ENCODE peak calls at places on chromosome 21, in seven cellular contexts. P is sigmoid colon, H is upper lobe of right lung, F is mesenchymal stem cell, Y is prostate gland, W is heart left ventricle, E is fibroblast of lung. S is an unnamed sample. For H3K27me3 and H3K9me3, the result is how much of the 10 kb centered on the place peaks cover.

GRCh38 chr21:14382486-14382834 is 486 bp downstream of the HSPA13 start:
- DNase-seq in P (no peak), H (no peak), F (no peak), Y (no peak), W (peak), E (peak), S (no peak)

GRCh38 chr21:25329227-25329626 is 278.1 kb downstream of the MRPL39 start:
- DNase-seq in P (no peak), H (no peak), F (no peak), Y (no peak), W (no peak), E (peak), S (peak)

GRCh38 chr21:29257701-29258100 is 41.0 kb upstream of the BACH1 start:
- DNase-seq in P (no peak), H (no peak), F (no peak), Y (no peak), W (no peak), E (no peak), S (no peak)

GRCh38 chr21:38968887-38969543 is 163.3 kb downstream of the ETS2 start:
- DNase-seq in P (no peak), H (no peak), F (no peak), Y (no peak), W (no peak), E (no peak), S (no peak)

GRCh38 chr21:45410865-45411809 is 6.2 kb downstream of the COL18A1 start:
- DNase-seq in P (peak), H (no peak), F (peak), Y (no peak), W (peak), E (no peak), S (no peak)

GRCh38 chr21:32881458-32881857 is 109.9 kb upstream of the PAXBP1 start:
- DNase-seq in P (no peak), H (no peak), F (no peak), Y (no peak), W (no peak), E (no peak), S (no peak)

GRCh38 chr21:43938751-43939442 is 73.2 kb upstream of the TRAPPC10 start:
- DNase-seq in P (peak), H (peak), F (peak), Y (peak), W (peak), E (peak), S (peak)

GRCh38 chr21:46297311-46298082 is 11.4 kb downstream of the YBEY start:
- DNase-seq in P (no peak), H (no peak), F (no peak), Y (no peak), W (peak), E (peak), S (no peak)

GRCh38 chr21:15868940-15869339 is 139.2 kb downstream of the USP25 start:
- DNase-seq in P (no peak), H (no peak), F (no peak), Y (no peak), W (no peak), E (no peak), S (no peak)

GRCh38 chr21:15826147-15826780 is 96.5 kb downstream of the USP25 start:
- DNase-seq in P (no peak), H (no peak), F (peak), Y (peak), W (peak), E (peak), S (no peak)

GRCh38 chr21:21003701-21004100 is 5.5 kb downstream of the NCAM2 start:
- DNase-seq in P (no peak), H (no peak), F (peak), Y (no peak), W (no peak), E (peak), S (no peak)

GRCh38 chr21:21101911-21102310 is 103.7 kb downstream of the NCAM2 start:
- DNase-seq in P (no peak), H (no peak), F (peak), Y (peak), W (no peak), E (peak), S (peak)

GRCh38 chr21:45863267-45863666 is 118.3 kb upstream of the COL6A1 start:
- DNase-seq in P (no peak), H (no peak), F (no peak), Y (no peak), W (no peak), E (no peak), S (no peak)

GRCh38 chr21:32426592-32427051 is 14.1 kb downstream of the EVA1C start:
- DNase-seq in P (no peak), H (peak), F (no peak), Y (no peak), W (no peak), E (peak), S (no peak)

GRCh38 chr21:32782698-32783097 is 11.1 kb upstream of the PAXBP1 start:
- DNase-seq in P (no peak), H (no peak), F (no peak), Y (no peak), W (no peak), E (no peak), S (no peak)

GRCh38 chr21:40331804-40332203 is 464.6 kb downstream of the PCP4 start:
- DNase-seq in P (no peak), H (no peak), F (no peak), Y (no peak), W (no peak), E (no peak), S (no peak)

GRCh38 chr21:31888936-31889371 is 16.1 kb downstream of the HUNK start:
- DNase-seq in P (no peak), H (no peak), F (no peak), Y (peak), W (no peak), E (no peak), S (no peak)

GRCh38 chr21:38797470-38797869 is 8.3 kb upstream of the ETS2 start:
- DNase-seq in P (no peak), H (no peak), F (peak), Y (no peak), W (no peak), E (peak), S (no peak)

GRCh38 chr21:46420241-46421190 is 38.2 kb upstream of the DIP2A start:
- DNase-seq in P (no peak), H (no peak), F (no peak), Y (no peak), W (no peak), E (no peak), S (no peak)

GRCh38 chr21:18478513-18478912 is 74.9 kb upstream of the TMPRSS15 start:
- DNase-seq in P (no peak), H (no peak), F (no peak), Y (no peak), W (no peak), E (no peak), S (no peak)

GRCh38 chr21:19402870-19403269 is 999.3 kb upstream of the TMPRSS15 start:
- DNase-seq in P (no peak), H (no peak), F (no peak), Y (no peak), W (no peak), E (no peak), S (no peak)

GRCh38 chr21:45588861-45589491 is 46.7 kb upstream of the SLC19A1 start:
- DNase-seq in P (no peak), H (no peak), F (no peak), Y (no peak), W (no peak), E (no peak), S (no peak)

GRCh38 chr21:14766241-14766640 is 220.1 kb upstream of the SAMSN1 start:
- DNase-seq in P (no peak), H (no peak), F (no peak), Y (no peak), W (no peak), E (no peak), S (no peak)

GRCh38 chr21:15309721-15310120 is 244.9 kb upstream of the NRIP1 start:
- DNase-seq in P (peak), H (no peak), F (no peak), Y (no peak), W (peak), E (peak), S (no peak)

GRCh38 chr21:15788847-15789548 is 59.2 kb downstream of the USP25 start:
- DNase-seq in P (no peak), H (no peak), F (peak), Y (no peak), W (no peak), E (peak), S (no peak)

GRCh38 chr21:28991861-28992525 is 684 bp downstream of the LTN1 start:
- DNase-seq in P (no peak), H (no peak), F (no peak), Y (peak), W (no peak), E (no peak), S (no peak)

GRCh38 chr21:45994086-45994661 is 12.6 kb downstream of the COL6A1 start:
- DNase-seq in P (peak), H (peak), F (no peak), Y (no peak), W (peak), E (peak), S (no peak)

GRCh38 chr21:41207401-41208388 is 39.7 kb downstream of the BACE2 start:
- DNase-seq in P (peak), H (no peak), F (no peak), Y (peak), W (peak), E (peak), S (peak)

GRCh38 chr21:17491716-17492414 is 21.0 kb upstream of the CXADR start:
- DNase-seq in P (no peak), H (no peak), F (peak), Y (peak), W (no peak), E (peak), S (peak)

GRCh38 chr21:38760762-38761155 is 45.0 kb upstream of the ETS2 start:
- DNase-seq in P (no peak), H (no peak), F (no peak), Y (no peak), W (no peak), E (no peak), S (no peak)

GRCh38 chr21:45017376-45017960 is 56.9 kb upstream of the ADARB1 start:
- DNase-seq in P (no peak), H (peak), F (no peak), Y (no peak), W (peak), E (no peak), S (no peak)

GRCh38 chr21:38333290-38334272 is 76.8 kb downstream of the KCNJ15 start:
- DNase-seq in P (no peak), H (no peak), F (peak), Y (no peak), W (no peak), E (no peak), S (no peak)

GRCh38 chr21:28781602-28782274 is 210.9 kb downstream of the LTN1 start:
- DNase-seq in P (no peak), H (no peak), F (peak), Y (no peak), W (no peak), E (no peak), S (no peak)

GRCh38 chr21:25564349-25564948 is 42.8 kb downstream of the MRPL39 start:
- DNase-seq in P (no peak), H (no peak), F (no peak), Y (no peak), W (no peak), E (no peak), S (no peak)

GRCh38 chr21:44987301-44987885 is 47.6 kb downstream of the SLX9 start:
- DNase-seq in P (peak), H (peak), F (no peak), Y (no peak), W (no peak), E (no peak), S (no peak)

GRCh38 chr21:39518055-39518844 is 66.5 kb downstream of the SH3BGR start:
- DNase-seq in P (no peak), H (no peak), F (peak), Y (peak), W (no peak), E (peak), S (peak)

GRCh38 chr21:27079807-27080206 is 112.9 kb upstream of the ADAMTS5 start:
- DNase-seq in P (no peak), H (no peak), F (no peak), Y (no peak), W (no peak), E (no peak), S (no peak)

GRCh38 chr21:27083144-27083543 is 116.3 kb upstream of the ADAMTS5 start:
- DNase-seq in P (no peak), H (no peak), F (no peak), Y (no peak), W (no peak), E (no peak), S (no peak)

GRCh38 chr21:27086630-27087029 is 119.7 kb upstream of the ADAMTS5 start:
- DNase-seq in P (no peak), H (no peak), F (no peak), Y (no peak), W (no peak), E (no peak), S (no peak)

GRCh38 chr21:27085387-27085786 is 118.5 kb upstream of the ADAMTS5 start:
- DNase-seq in P (no peak), H (no peak), F (no peak), Y (no peak), W (no peak), E (no peak), S (no peak)
- H3K27me3 ChIP-seq in P (under half), H (under half), F (under half), Y (under half), W (under half), E (under half), S (under half)

DNA sequence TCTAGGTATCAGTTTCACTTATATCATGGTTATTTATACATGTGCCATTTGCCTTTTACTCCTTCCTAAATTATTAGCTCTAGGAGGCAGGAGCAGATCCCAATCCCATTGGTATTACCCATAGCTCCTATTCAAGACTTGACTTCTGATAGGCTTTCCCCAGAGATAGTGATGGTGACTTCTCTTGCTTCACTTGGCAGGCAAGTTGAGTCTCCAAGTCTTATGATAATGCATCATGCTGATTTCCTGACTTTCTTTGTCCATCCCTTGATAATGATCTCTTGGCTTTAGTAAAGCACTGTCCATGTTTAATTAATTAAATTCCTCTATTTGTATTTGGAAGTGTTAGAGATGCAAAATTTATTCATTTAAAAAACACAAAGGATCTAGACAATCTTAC is 253.5 kb upstream of the ADAMTS5 start:
- DNase-seq in P (no peak), H (no peak), F (no peak), Y (no peak), W (no peak), E (no peak), S (no peak)
- H3K9me3 ChIP-seq in P (under half), H (under half), F (under half), Y (under half), W (under half), E (under half), S (under half)

GRCh38 chr21:34083357-34083756 is 10.0 kb downstream of the MRPS6 start:
- DNase-seq in P (no peak), H (no peak), F (no peak), Y (no peak), W (no peak), E (no peak), S (no peak)
- H3K27ac ChIP-seq in P (no peak), H (no peak), F (no peak), Y (no peak), W (no peak), E (no peak), S (no peak)

GRCh38 chr21:36706482-36706852 is 7.6 kb downstream of the SIM2 start:
- DNase-seq in P (no peak), H (no peak), F (no peak), Y (no peak), W (no peak), E (no peak), S (no peak)
- H3K27me3 ChIP-seq in P (half or more), H (half or more), F (half or more), Y (under half), W (half or more), E (half or more), S (half or more)

DNA sequence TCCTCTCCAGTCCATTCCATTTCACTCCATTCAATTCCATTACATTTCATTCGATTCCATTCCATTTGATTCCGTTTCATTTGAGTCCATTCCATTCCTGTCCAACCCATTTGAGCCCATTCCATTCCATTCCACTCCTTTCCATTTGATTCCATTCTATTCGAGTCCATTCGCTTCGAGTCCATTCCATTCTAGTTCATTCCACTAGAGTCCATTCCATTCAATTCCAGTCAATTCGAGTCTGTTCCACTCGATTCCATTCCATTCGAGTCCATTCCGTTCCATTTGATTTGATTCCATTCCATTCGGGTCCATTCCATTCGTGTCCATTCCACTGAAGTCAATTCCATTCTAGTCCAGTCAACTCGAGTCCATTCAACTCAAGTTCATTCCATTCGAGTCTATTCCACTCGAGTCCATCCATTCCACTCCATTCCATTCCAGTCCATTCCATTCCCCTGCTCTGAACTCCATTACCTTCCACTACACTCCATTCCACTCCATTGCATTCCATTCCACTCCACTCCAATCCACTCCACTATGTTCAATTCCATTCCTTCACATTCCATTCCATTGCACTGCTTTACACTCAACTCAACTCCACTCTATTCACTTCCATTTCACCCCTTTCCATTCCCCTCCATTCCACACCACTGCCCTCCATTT is 2569.4 kb upstream of the TPTE start:
- DNase-seq in P (no peak), H (no peak), F (no peak), Y (no peak), W (no peak), E (no peak), S (no peak)
- H3K9me3 ChIP-seq in P (half or more), H (half or more), F (half or more), Y (under half), W (half or more), E (under half), S (half or more)

DNA sequence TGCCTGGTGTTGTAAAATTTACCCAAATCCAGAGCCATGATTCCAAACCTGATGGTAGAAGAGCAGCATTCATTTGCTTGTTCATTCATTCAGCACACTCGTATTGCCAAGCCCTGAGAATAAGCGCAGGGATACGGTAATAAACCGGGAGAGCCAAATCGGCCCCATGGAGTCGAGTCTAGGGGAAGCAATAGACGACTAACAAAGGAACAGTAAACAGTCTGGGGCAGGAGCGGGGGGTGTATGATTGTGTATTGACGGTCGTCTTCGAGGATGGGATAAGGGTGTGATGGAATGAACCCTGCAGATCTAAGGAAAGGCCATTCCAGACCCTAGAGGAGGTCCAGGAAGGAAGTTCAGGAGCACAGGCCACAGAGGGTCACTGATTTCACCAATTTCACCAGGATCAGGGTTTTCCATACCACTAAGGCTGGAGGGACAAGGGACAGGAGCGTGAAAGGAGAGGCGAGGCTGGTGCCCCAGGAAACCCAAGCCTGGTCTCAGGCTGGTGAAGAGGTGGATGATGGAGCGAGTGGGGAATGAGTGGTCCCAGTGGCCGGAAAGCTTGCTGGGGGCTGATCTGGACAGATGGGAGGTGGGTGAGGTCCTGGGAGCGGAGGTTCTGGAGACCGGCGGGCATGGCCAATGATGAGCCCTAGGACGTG is 61.1 kb upstream of the PDE9A start:
- DNase-seq in P (no peak), H (no peak), F (no peak), Y (no peak), W (no peak), E (no peak), S (no peak)
- H3K27ac ChIP-seq in P (no peak), H (no peak), F (no peak), Y (no peak), W (no peak), E (no peak), S (no peak)

GRCh38 chr21:34670220-34670961 is 1.6 kb downstream of the CLIC6 start:
- DNase-seq in P (no peak), H (peak), F (peak), Y (no peak), W (no peak), E (peak), S (no peak)
- H3K27me3 ChIP-seq in P (under half), H (under half), F (half or more), Y (under half), W (half or more), E (under half), S (half or more)

DNA sequence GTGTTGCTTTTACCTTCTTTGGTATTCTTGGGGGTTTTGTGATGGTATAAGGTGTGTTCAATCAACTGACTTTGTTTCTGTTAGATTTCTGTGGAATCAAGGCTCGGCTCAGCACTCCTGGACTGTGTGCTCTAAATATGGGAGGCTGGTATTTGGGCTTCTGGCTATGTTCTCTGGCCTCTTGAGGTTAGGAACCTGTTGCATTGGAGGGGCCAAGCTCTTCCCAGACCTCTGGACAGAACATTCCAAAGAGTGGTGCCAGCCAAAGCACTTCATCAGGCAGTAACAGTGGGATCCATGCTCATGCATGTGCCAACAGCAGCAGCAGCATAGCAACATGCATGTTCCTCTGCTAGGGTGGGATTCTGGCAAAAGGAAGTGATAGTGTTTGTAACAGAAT is 8.3 kb downstream of the KRTAP19-7 start:
- DNase-seq in P (no peak), H (no peak), F (no peak), Y (no peak), W (no peak), E (no peak), S (no peak)
- H3K9me3 ChIP-seq in P (under half), H (under half), F (under half), Y (under half), W (under half), E (under half), S (under half)